ENCODE peak calls at places on chromosomes 3 and 15, in ten cellular contexts. One of them, this sample, is unnamed.

GRCh38 chr3:169818330-169818729 is 5.6 kb upstream of the LRRC34 start:
- DNase-seq in posterior cingulate gyrus: no peak
- DNase-seq in NCI-H2081: no peak
- DNase-seq in AG20443: no peak
- DNase-seq in neuronal stem cell: no peak
- DNase-seq in activated gamma-delta T cell treated with anti-CD3 and anti-CD28 coated beads, Interleukin-2, amount 50 U/mL, for 16 hours: no peak
- DNase-seq in tibial nerve: no peak
- DNase-seq in activated T-helper 1 cell treated with anti-CD3 and anti-CD28 coated beads, Interleukin-2, amount 50 U/mL, for 16 hours: no peak
- DNase-seq in activated CD4-positive, alpha-beta T cell treated with anti-CD3 and anti-CD28 coated beads, Interleukin-2, amount 10 ng/mL, durations not matched to agents 7 days and 5 days: no peak
- DNase-seq in choroid plexus epithelial cell: peak; percentile 65
- DNase-seq in this sample: peak; percentile 69

GRCh38 chr3:128950223-128950938 is 43.5 kb downstream of the CFAP92 start:
- DNase-seq in posterior cingulate gyrus: no peak
- DNase-seq in NCI-H2081: peak; percentile 64
- DNase-seq in AG20443: peak; percentile 35
- DNase-seq in neuronal stem cell: no peak
- DNase-seq in activated gamma-delta T cell treated with anti-CD3 and anti-CD28 coated beads, Interleukin-2, amount 50 U/mL, for 16 hours: no peak
- DNase-seq in tibial nerve: no peak
- DNase-seq in activated T-helper 1 cell treated with anti-CD3 and anti-CD28 coated beads, Interleukin-2, amount 50 U/mL, for 16 hours: no peak
- DNase-seq in activated CD4-positive, alpha-beta T cell treated with anti-CD3 and anti-CD28 coated beads, Interleukin-2, amount 10 ng/mL, durations not matched to agents 7 days and 5 days: peak; percentile 40
- DNase-seq in choroid plexus epithelial cell: peak; percentile 77
- DNase-seq in this sample: peak; percentile 16

GRCh38 chr3:108051005-108051404 is 39.8 kb downstream of the CD47 start:
- DNase-seq in posterior cingulate gyrus: no peak
- DNase-seq in NCI-H2081: no peak
- DNase-seq in AG20443: no peak
- DNase-seq in neuronal stem cell: no peak
- DNase-seq in activated gamma-delta T cell treated with anti-CD3 and anti-CD28 coated beads, Interleukin-2, amount 50 U/mL, for 16 hours: no peak
- DNase-seq in tibial nerve: no peak
- DNase-seq in activated T-helper 1 cell treated with anti-CD3 and anti-CD28 coated beads, Interleukin-2, amount 50 U/mL, for 16 hours: no peak
- DNase-seq in activated CD4-positive, alpha-beta T cell treated with anti-CD3 and anti-CD28 coated beads, Interleukin-2, amount 10 ng/mL, durations not matched to agents 7 days and 5 days: no peak
- DNase-seq in choroid plexus epithelial cell: peak; percentile 41
- DNase-seq in this sample: no peak

GRCh38 chr15:31482122-31482922 is 155.7 kb downstream of the KLF13 start:
- DNase-seq in posterior cingulate gyrus: peak; percentile 69
- DNase-seq in NCI-H2081: no peak
- DNase-seq in AG20443: no peak
- DNase-seq in neuronal stem cell: no peak
- DNase-seq in activated gamma-delta T cell treated with anti-CD3 and anti-CD28 coated beads, Interleukin-2, amount 50 U/mL, for 16 hours: no peak
- DNase-seq in tibial nerve: no peak
- DNase-seq in activated T-helper 1 cell treated with anti-CD3 and anti-CD28 coated beads, Interleukin-2, amount 50 U/mL, for 16 hours: no peak
- DNase-seq in activated CD4-positive, alpha-beta T cell treated with anti-CD3 and anti-CD28 coated beads, Interleukin-2, amount 10 ng/mL, durations not matched to agents 7 days and 5 days: no peak
- DNase-seq in choroid plexus epithelial cell: no peak
- DNase-seq in this sample: no peak

GRCh38 chr3:52897130-52898109 is at the start of gene STIMATE:
- DNase-seq in posterior cingulate gyrus: peak; percentile 98
- DNase-seq in NCI-H2081: peak; percentile 78
- DNase-seq in AG20443: peak; percentile 98
- DNase-seq in neuronal stem cell: peak; percentile 74
- DNase-seq in activated gamma-delta T cell treated with anti-CD3 and anti-CD28 coated beads, Interleukin-2, amount 50 U/mL, for 16 hours: peak; percentile 68
- DNase-seq in tibial nerve: peak; percentile 67
- DNase-seq in activated T-helper 1 cell treated with anti-CD3 and anti-CD28 coated beads, Interleukin-2, amount 50 U/mL, for 16 hours: peak; percentile 78
- DNase-seq in activated CD4-positive, alpha-beta T cell treated with anti-CD3 and anti-CD28 coated beads, Interleukin-2, amount 10 ng/mL, durations not matched to agents 7 days and 5 days: peak; percentile 89
- DNase-seq in choroid plexus epithelial cell: peak; percentile 75
- DNase-seq in this sample: peak; percentile 51

GRCh38 chr3:126543457-126544090 is 15.2 kb downstream of the C3orf22 start:
- DNase-seq in posterior cingulate gyrus: no peak
- DNase-seq in NCI-H2081: no peak
- DNase-seq in AG20443: no peak
- DNase-seq in neuronal stem cell: no peak
- DNase-seq in activated gamma-delta T cell treated with anti-CD3 and anti-CD28 coated beads, Interleukin-2, amount 50 U/mL, for 16 hours: no peak
- DNase-seq in tibial nerve: no peak
- DNase-seq in activated T-helper 1 cell treated with anti-CD3 and anti-CD28 coated beads, Interleukin-2, amount 50 U/mL, for 16 hours: no peak
- DNase-seq in activated CD4-positive, alpha-beta T cell treated with anti-CD3 and anti-CD28 coated beads, Interleukin-2, amount 10 ng/mL, durations not matched to agents 7 days and 5 days: no peak
- DNase-seq in choroid plexus epithelial cell: no peak
- DNase-seq in this sample: no peak

GRCh38 chr3:40190056-40190455 is 119.5 kb upstream of the EIF1B start:
- DNase-seq in posterior cingulate gyrus: no peak
- DNase-seq in NCI-H2081: no peak
- DNase-seq in AG20443: no peak
- DNase-seq in neuronal stem cell: no peak
- DNase-seq in activated gamma-delta T cell treated with anti-CD3 and anti-CD28 coated beads, Interleukin-2, amount 50 U/mL, for 16 hours: no peak
- DNase-seq in tibial nerve: no peak
- DNase-seq in activated T-helper 1 cell treated with anti-CD3 and anti-CD28 coated beads, Interleukin-2, amount 50 U/mL, for 16 hours: no peak
- DNase-seq in activated CD4-positive, alpha-beta T cell treated with anti-CD3 and anti-CD28 coated beads, Interleukin-2, amount 10 ng/mL, durations not matched to agents 7 days and 5 days: no peak
- DNase-seq in choroid plexus epithelial cell: no peak
- DNase-seq in this sample: no peak

GRCh38 chr3:113275876-113276580 is 64.7 kb downstream of the BOC start:
- DNase-seq in posterior cingulate gyrus: peak; percentile 71
- DNase-seq in NCI-H2081: peak; percentile 41
- DNase-seq in AG20443: peak; percentile 80
- DNase-seq in neuronal stem cell: peak; percentile 90
- DNase-seq in activated gamma-delta T cell treated with anti-CD3 and anti-CD28 coated beads, Interleukin-2, amount 50 U/mL, for 16 hours: no peak
- DNase-seq in tibial nerve: peak; percentile 60
- DNase-seq in activated T-helper 1 cell treated with anti-CD3 and anti-CD28 coated beads, Interleukin-2, amount 50 U/mL, for 16 hours: no peak
- DNase-seq in activated CD4-positive, alpha-beta T cell treated with anti-CD3 and anti-CD28 coated beads, Interleukin-2, amount 10 ng/mL, durations not matched to agents 7 days and 5 days: no peak
- DNase-seq in choroid plexus epithelial cell: peak; percentile 83
- DNase-seq in this sample: peak; percentile 11

GRCh38 chr3:63351159-63352007 is 73.3 kb downstream of the SYNPR start:
- DNase-seq in posterior cingulate gyrus: no peak
- DNase-seq in NCI-H2081: peak; percentile 53
- DNase-seq in AG20443: peak; percentile 57
- DNase-seq in neuronal stem cell: peak; percentile 65
- DNase-seq in activated gamma-delta T cell treated with anti-CD3 and anti-CD28 coated beads, Interleukin-2, amount 50 U/mL, for 16 hours: no peak
- DNase-seq in tibial nerve: peak; percentile 26
- DNase-seq in activated T-helper 1 cell treated with anti-CD3 and anti-CD28 coated beads, Interleukin-2, amount 50 U/mL, for 16 hours: no peak
- DNase-seq in activated CD4-positive, alpha-beta T cell treated with anti-CD3 and anti-CD28 coated beads, Interleukin-2, amount 10 ng/mL, durations not matched to agents 7 days and 5 days: no peak
- DNase-seq in choroid plexus epithelial cell: peak; percentile 83
- DNase-seq in this sample: peak; percentile 73

GRCh38 chr3:129323651-129324294 is 45.1 kb downstream of the HMCES start:
- DNase-seq in posterior cingulate gyrus: no peak
- DNase-seq in NCI-H2081: no peak
- DNase-seq in AG20443: peak; percentile 53
- DNase-seq in neuronal stem cell: no peak
- DNase-seq in activated gamma-delta T cell treated with anti-CD3 and anti-CD28 coated beads, Interleukin-2, amount 50 U/mL, for 16 hours: no peak
- DNase-seq in tibial nerve: no peak
- DNase-seq in activated T-helper 1 cell treated with anti-CD3 and anti-CD28 coated beads, Interleukin-2, amount 50 U/mL, for 16 hours: no peak
- DNase-seq in activated CD4-positive, alpha-beta T cell treated with anti-CD3 and anti-CD28 coated beads, Interleukin-2, amount 10 ng/mL, durations not matched to agents 7 days and 5 days: no peak
- DNase-seq in choroid plexus epithelial cell: no peak
- DNase-seq in this sample: no peak

GRCh38 chr3:138051946-138052802 is 42.2 kb downstream of the CLDN18 start:
- DNase-seq in posterior cingulate gyrus: peak; percentile 75
- DNase-seq in NCI-H2081: peak; percentile 63
- DNase-seq in AG20443: peak; percentile 58
- DNase-seq in neuronal stem cell: peak; percentile 30
- DNase-seq in activated gamma-delta T cell treated with anti-CD3 and anti-CD28 coated beads, Interleukin-2, amount 50 U/mL, for 16 hours: no peak
- DNase-seq in tibial nerve: no peak
- DNase-seq in activated T-helper 1 cell treated with anti-CD3 and anti-CD28 coated beads, Interleukin-2, amount 50 U/mL, for 16 hours: no peak
- DNase-seq in activated CD4-positive, alpha-beta T cell treated with anti-CD3 and anti-CD28 coated beads, Interleukin-2, amount 10 ng/mL, durations not matched to agents 7 days and 5 days: no peak
- DNase-seq in choroid plexus epithelial cell: peak; percentile 74
- DNase-seq in this sample: peak; percentile 49

GRCh38 chr3:114213669-114214541 is 23.5 kb downstream of the ZNF80 start:
- DNase-seq in posterior cingulate gyrus: no peak
- DNase-seq in NCI-H2081: no peak
- DNase-seq in AG20443: peak; percentile 84
- DNase-seq in neuronal stem cell: no peak
- DNase-seq in activated gamma-delta T cell treated with anti-CD3 and anti-CD28 coated beads, Interleukin-2, amount 50 U/mL, for 16 hours: peak; percentile 56
- DNase-seq in tibial nerve: peak; percentile 12
- DNase-seq in activated T-helper 1 cell treated with anti-CD3 and anti-CD28 coated beads, Interleukin-2, amount 50 U/mL, for 16 hours: peak; percentile 34
- DNase-seq in activated CD4-positive, alpha-beta T cell treated with anti-CD3 and anti-CD28 coated beads, Interleukin-2, amount 10 ng/mL, durations not matched to agents 7 days and 5 days: peak; percentile 74
- DNase-seq in choroid plexus epithelial cell: peak; percentile 73
- DNase-seq in this sample: peak; percentile 87

GRCh38 chr3:159796744-159797143 is 191.9 kb upstream of the IL12A start:
- DNase-seq in posterior cingulate gyrus: no peak
- DNase-seq in NCI-H2081: no peak
- DNase-seq in AG20443: peak; percentile 67
- DNase-seq in neuronal stem cell: no peak
- DNase-seq in activated gamma-delta T cell treated with anti-CD3 and anti-CD28 coated beads, Interleukin-2, amount 50 U/mL, for 16 hours: no peak
- DNase-seq in tibial nerve: no peak
- DNase-seq in activated T-helper 1 cell treated with anti-CD3 and anti-CD28 coated beads, Interleukin-2, amount 50 U/mL, for 16 hours: no peak
- DNase-seq in activated CD4-positive, alpha-beta T cell treated with anti-CD3 and anti-CD28 coated beads, Interleukin-2, amount 10 ng/mL, durations not matched to agents 7 days and 5 days: no peak
- DNase-seq in choroid plexus epithelial cell: peak; percentile 68
- DNase-seq in this sample: peak; percentile 90

GRCh38 chr3:179474480-179474879 is 23.2 kb upstream of the GNB4 start:
- DNase-seq in posterior cingulate gyrus: no peak
- DNase-seq in NCI-H2081: no peak
- DNase-seq in AG20443: no peak
- DNase-seq in neuronal stem cell: no peak
- DNase-seq in activated gamma-delta T cell treated with anti-CD3 and anti-CD28 coated beads, Interleukin-2, amount 50 U/mL, for 16 hours: no peak
- DNase-seq in tibial nerve: no peak
- DNase-seq in activated T-helper 1 cell treated with anti-CD3 and anti-CD28 coated beads, Interleukin-2, amount 50 U/mL, for 16 hours: no peak
- DNase-seq in activated CD4-positive, alpha-beta T cell treated with anti-CD3 and anti-CD28 coated beads, Interleukin-2, amount 10 ng/mL, durations not matched to agents 7 days and 5 days: no peak
- DNase-seq in choroid plexus epithelial cell: peak; percentile 20
- DNase-seq in this sample: no peak

GRCh38 chr15:52340093-52340492 is 44.5 kb upstream of the MYO5C start:
- DNase-seq in posterior cingulate gyrus: peak; percentile 73
- DNase-seq in NCI-H2081: no peak
- DNase-seq in AG20443: no peak
- DNase-seq in neuronal stem cell: no peak
- DNase-seq in activated gamma-delta T cell treated with anti-CD3 and anti-CD28 coated beads, Interleukin-2, amount 50 U/mL, for 16 hours: no peak
- DNase-seq in tibial nerve: no peak
- DNase-seq in activated T-helper 1 cell treated with anti-CD3 and anti-CD28 coated beads, Interleukin-2, amount 50 U/mL, for 16 hours: no peak
- DNase-seq in activated CD4-positive, alpha-beta T cell treated with anti-CD3 and anti-CD28 coated beads, Interleukin-2, amount 10 ng/mL, durations not matched to agents 7 days and 5 days: no peak
- DNase-seq in choroid plexus epithelial cell: no peak
- DNase-seq in this sample: no peak

GRCh38 chr15:62899090-62899493 is 143.5 kb upstream of the TPM1 start:
- DNase-seq in posterior cingulate gyrus: no peak
- DNase-seq in NCI-H2081: no peak
- DNase-seq in AG20443: no peak
- DNase-seq in neuronal stem cell: no peak
- DNase-seq in activated gamma-delta T cell treated with anti-CD3 and anti-CD28 coated beads, Interleukin-2, amount 50 U/mL, for 16 hours: no peak
- DNase-seq in tibial nerve: no peak
- DNase-seq in activated T-helper 1 cell treated with anti-CD3 and anti-CD28 coated beads, Interleukin-2, amount 50 U/mL, for 16 hours: no peak
- DNase-seq in activated CD4-positive, alpha-beta T cell treated with anti-CD3 and anti-CD28 coated beads, Interleukin-2, amount 10 ng/mL, durations not matched to agents 7 days and 5 days: no peak
- DNase-seq in choroid plexus epithelial cell: no peak
- DNase-seq in this sample: peak; percentile 51

This sample was measured in renal cortical epithelial cell.